ENCODE peak calls at places on chromosomes 2 and 18, in seven cellular contexts. W, E, X, T, Q, O and C are unnamed samples. For H3K4me1, the result is how much of the 10 kb centered on the place peaks cover.

GRCh38 chr2:129103922-129104878 is 785.5 kb upstream of the HS6ST1 start:
- DNase-seq in W (no peak), E (no peak), X (no peak), T (no peak), Q (no peak), O (no peak), C (no peak)

GRCh38 chr2:235263205-235264120 is 230.4 kb upstream of the AGAP1 start:
- DNase-seq in W (peak), E (no peak), X (peak), T (no peak), Q (peak), O (peak), C (peak)

GRCh38 chr2:191319181-191319580 is 74.0 kb downstream of the MYO1B start:
- DNase-seq in W (peak), E (no peak), X (peak), T (no peak), Q (no peak), O (no peak), C (no peak)

GRCh38 chr2:20317198-20317597 is 33.4 kb downstream of the PUM2 start:
- DNase-seq in W (no peak), E (no peak), X (no peak), T (no peak), Q (no peak), O (no peak), C (no peak)

GRCh38 chr2:170885130-170885791 is 43.8 kb upstream of the GORASP2 start:
- DNase-seq in W (no peak), E (no peak), X (no peak), T (no peak), Q (peak), O (no peak), C (no peak)

GRCh38 chr2:235461763-235462414 is 32.0 kb upstream of the AGAP1 start:
- DNase-seq in W (no peak), E (no peak), X (no peak), T (no peak), Q (no peak), O (no peak), C (no peak)

GRCh38 chr2:42834161-42834560 is 41.8 kb upstream of the HAAO start:
- DNase-seq in W (no peak), E (no peak), X (no peak), T (peak), Q (no peak), O (no peak), C (no peak)

GRCh38 chr18:54090856-54091255 is 133.6 kb downstream of the MBD2 start:
- DNase-seq in W (no peak), E (no peak), X (no peak), T (no peak), Q (no peak), O (no peak), C (no peak)

GRCh38 chr2:234293973-234294372 is 202.9 kb downstream of the ARL4C start:
- DNase-seq in W (no peak), E (no peak), X (no peak), T (no peak), Q (peak), O (no peak), C (peak)

GRCh38 chr2:229401126-229401865 is 130.2 kb upstream of the PID1 start:
- DNase-seq in W (no peak), E (no peak), X (no peak), T (no peak), Q (no peak), O (peak), C (no peak)

GRCh38 chr2:239304533-239305221 is 96.1 kb downstream of the HDAC4 start:
- DNase-seq in W (no peak), E (no peak), X (no peak), T (no peak), Q (no peak), O (no peak), C (no peak)

GRCh38 chr2:231930601-231931281 is 4.5 kb upstream of the NPPC start:
- DNase-seq in W (no peak), E (no peak), X (no peak), T (peak), Q (no peak), O (no peak), C (no peak)

GRCh38 chr2:64203131-64204005 is 59.1 kb upstream of the PELI1 start:
- DNase-seq in W (peak), E (no peak), X (peak), T (no peak), Q (no peak), O (no peak), C (no peak)

GRCh38 chr18:46222093-46222492 is 117.9 kb downstream of the HAUS1 start:
- DNase-seq in W (no peak), E (no peak), X (no peak), T (no peak), Q (no peak), O (no peak), C (no peak)

GRCh38 chr18:46224181-46224775 is 120.1 kb downstream of the HAUS1 start:
- DNase-seq in W (no peak), E (no peak), X (no peak), T (no peak), Q (no peak), O (no peak), C (no peak)

GRCh38 chr18:46220116-46220515 is 115.9 kb downstream of the HAUS1 start:
- DNase-seq in W (peak), E (no peak), X (peak), T (no peak), Q (no peak), O (peak), C (no peak)

GRCh38 chr18:46226461-46226860 is 122.3 kb downstream of the HAUS1 start:
- DNase-seq in W (peak), E (no peak), X (peak), T (no peak), Q (no peak), O (peak), C (no peak)

DNA sequence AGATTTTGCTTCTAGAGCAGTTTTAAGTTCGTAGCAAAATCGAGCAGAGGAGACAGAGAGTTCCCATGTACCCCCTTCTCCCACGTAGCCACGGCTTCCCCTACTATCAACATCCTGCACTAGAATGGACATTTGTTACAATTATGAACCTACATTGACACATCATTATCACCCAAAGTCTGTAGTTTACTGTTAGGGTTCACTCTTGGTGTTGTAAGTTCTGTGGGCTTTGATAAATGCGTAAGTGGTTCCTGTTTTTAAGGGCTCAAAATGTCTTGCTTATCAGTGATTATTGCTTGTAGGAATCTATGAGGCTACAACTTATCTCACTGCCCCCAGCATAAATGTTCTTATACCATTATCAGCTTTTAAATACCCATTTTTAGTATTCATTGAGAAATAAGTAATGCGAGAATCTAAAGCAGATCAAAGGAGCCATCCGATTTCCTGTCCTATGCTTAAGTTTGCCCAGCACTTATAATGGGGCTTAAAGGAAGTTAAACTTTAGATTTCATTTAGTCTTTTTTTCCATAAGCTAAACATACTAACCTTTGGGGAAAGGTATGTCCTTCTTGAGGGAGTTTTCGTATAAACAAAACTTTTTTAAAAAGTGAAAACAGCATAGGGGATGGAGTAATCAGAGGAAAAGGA is 118.7 kb downstream of the HAUS1 start:
- DNase-seq in W (no peak), E (no peak), X (no peak), T (no peak), Q (no peak), O (no peak), C (no peak)
- H3K4me1 ChIP-seq in W (under half), E (under half), X (under half), T (under half), Q (under half), O (under half), C (under half)

GRCh38 chr18:79507546-79508480 is 112.1 kb downstream of the NFATC1 start:
- DNase-seq in W (no peak), E (no peak), X (peak), T (no peak), Q (no peak), O (no peak), C (no peak)
- H3K23ac ChIP-seq in W (no peak), E (peak), X (peak), T (no peak), Q (peak), O (no peak), C (no peak)

DNA sequence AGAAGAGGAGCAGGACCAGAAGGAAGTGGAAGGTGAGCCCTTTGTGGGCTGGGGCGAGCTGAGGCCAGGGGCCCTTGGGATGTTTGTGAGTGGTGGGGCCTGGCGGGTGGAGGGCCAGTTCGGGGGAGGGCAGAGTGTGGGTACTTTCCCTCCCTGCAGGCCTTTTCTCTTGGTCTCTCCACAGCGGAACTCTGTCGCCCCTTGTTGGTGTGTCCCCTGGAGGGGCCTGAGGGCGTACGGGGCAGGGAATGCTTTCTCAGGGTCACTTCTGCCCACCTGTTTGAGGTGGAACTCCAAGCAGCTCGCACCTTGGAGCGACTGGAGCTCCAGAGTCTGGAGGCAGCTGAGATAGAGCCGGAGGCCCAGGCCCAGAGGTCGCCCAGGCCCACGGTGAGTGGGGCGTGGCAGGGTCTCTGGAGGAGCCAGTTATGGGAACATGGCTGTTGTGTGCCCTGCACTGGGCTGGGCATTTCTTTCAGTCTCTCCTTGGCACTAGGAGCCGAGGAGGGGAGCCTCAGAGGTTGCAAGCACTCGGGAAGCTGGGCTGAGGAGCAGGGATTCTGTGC is 10.8 kb downstream of the STK11IP start:
- DNase-seq in W (no peak), E (no peak), X (no peak), T (no peak), Q (no peak), O (no peak), C (no peak)
- H3K4me1 ChIP-seq in W (under half), E (under half), X (under half), T (under half), Q (under half), O (under half), C (under half)

DNA sequence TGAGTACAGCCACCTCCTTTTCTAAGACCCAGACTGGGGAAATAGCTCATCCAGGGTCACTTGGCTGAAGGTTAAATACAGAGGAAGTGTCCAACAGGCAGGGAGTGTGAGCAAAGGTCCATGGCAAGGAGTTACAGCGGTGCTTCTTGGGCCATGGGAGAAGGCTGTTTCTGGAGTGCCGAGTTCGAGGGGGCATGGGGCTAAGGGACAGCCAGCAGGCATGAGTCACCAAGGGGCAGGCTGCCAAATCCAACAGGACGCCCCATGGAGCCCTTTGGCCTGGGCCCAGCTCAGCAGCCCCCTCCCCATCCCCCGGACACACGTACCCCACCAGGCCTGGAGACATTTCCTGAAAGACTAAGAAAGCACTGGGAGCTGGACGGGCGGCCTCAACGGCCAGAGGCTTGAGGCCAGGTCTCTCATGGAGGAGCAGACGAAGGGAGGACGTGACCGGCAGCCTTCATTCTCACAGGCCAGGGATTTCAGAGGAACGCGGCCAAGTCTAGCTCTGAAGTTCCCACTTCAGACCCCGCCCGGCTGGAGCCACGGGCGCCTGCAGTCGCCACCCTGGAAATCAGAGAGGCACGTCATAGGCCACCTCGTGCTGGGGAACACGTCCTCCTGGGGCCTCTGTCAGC is 160.4 kb downstream of the SMAD7 start:
- DNase-seq in W (no peak), E (no peak), X (no peak), T (no peak), Q (no peak), O (no peak), C (no peak)
- H3K23ac ChIP-seq in W (no peak), E (no peak), X (no peak), T (no peak), Q (no peak), O (no peak), C (no peak)